ENCODE peak calls at places on chromosomes 13 and 19, in four cellular contexts. A, Y, U and T are unnamed samples.

GRCh38 chr19:47122359-47123335 is 8.0 kb upstream of the SAE1 start:
- DNase-seq in A (no peak), Y (no peak), U (no peak), T (no peak)

GRCh38 chr13:79385694-79386093 is 20.4 kb downstream of the RBM26 start:
- DNase-seq in A (no peak), Y (no peak), U (no peak), T (peak; percentile 92)

GRCh38 chr19:32830231-32831014 is 39.1 kb downstream of the SLC7A9 start:
- DNase-seq in A (no peak), Y (no peak), U (no peak), T (peak; percentile 50)

GRCh38 chr13:75798353-75799245 is 162.5 kb downstream of the LMO7 start:
- DNase-seq in A (no peak), Y (no peak), U (no peak), T (no peak)

GRCh38 chr13:30466841-30467252 is 1.1 kb upstream of the HMGB1 start:
- DNase-seq in A (peak; percentile 48), Y (no peak), U (no peak), T (peak; percentile 61)

GRCh38 chr19:53580871-53581835 is 43.2 kb downstream of the ZNF331 start:
- DNase-seq in A (no peak), Y (no peak), U (no peak), T (no peak)

GRCh38 chr19:46015961-46016425 is 6.9 kb downstream of the PGLYRP1 start:
- DNase-seq in A (peak; percentile 35), Y (peak; percentile 41), U (peak; percentile 59), T (no peak)

GRCh38 chr13:114248011-114248410 is 13.3 kb downstream of the CDC16 start:
- DNase-seq in A (no peak), Y (no peak), U (no peak), T (no peak)

GRCh38 chr13:75416327-75417005 is 65.5 kb downstream of the TBC1D4 start:
- DNase-seq in A (no peak), Y (no peak), U (no peak), T (peak; percentile 68)

GRCh38 chr19:46975918-46976782 is 43.5 kb upstream of the NPAS1 start:
- DNase-seq in A (peak; percentile 73), Y (no peak), U (no peak), T (no peak)

GRCh38 chr13:47875206-47875605 is 125.9 kb downstream of the SUCLA2 start:
- DNase-seq in A (no peak), Y (no peak), U (no peak), T (no peak)

GRCh38 chr13:113078895-113079720 is 26.5 kb upstream of the F7 start:
- DNase-seq in A (no peak), Y (no peak), U (no peak), T (no peak)

GRCh38 chr13:105363747-105364177 is 1171.7 kb downstream of the EFNB2 start:
- DNase-seq in A (peak; percentile 96), Y (no peak), U (no peak), T (no peak)

GRCh38 chr13:113731192-113732175 is 27.5 kb upstream of the TMEM255B start:
- DNase-seq in A (no peak), Y (no peak), U (no peak), T (no peak)

GRCh38 chr19:6890421-6890913 is 3.1 kb downstream of the ADGRE1 start:
- DNase-seq in A (no peak), Y (no peak), U (peak; percentile 74), T (no peak)

GRCh38 chr19:54432144-54432738 is 16.8 kb upstream of the LENG8 start:
- DNase-seq in A (no peak), Y (no peak), U (no peak), T (no peak)

GRCh38 chr13:19769854-19770253 is 12.9 kb downstream of the PSPC1 start:
- DNase-seq in A (no peak), Y (no peak), U (no peak), T (no peak)

GRCh38 chr13:31207630-31208549 is 8.1 kb downstream of the B3GLCT start:
- DNase-seq in A (peak; percentile 36), Y (no peak), U (no peak), T (peak; percentile 24)

GRCh38 chr13:51758691-51759090 is 45.3 kb downstream of the DHRS12 start:
- DNase-seq in A (no peak), Y (no peak), U (no peak), T (no peak)

GRCh38 chr13:72290962-72291681 is 424.1 kb upstream of the DACH1 start:
- DNase-seq in A (no peak), Y (no peak), U (no peak), T (no peak)

GRCh38 chr13:111424134-111424533 is 103.7 kb downstream of the TEX29 start:
- DNase-seq in A (no peak), Y (no peak), U (no peak), T (no peak)

GRCh38 chr19:34494601-34495000 is 13.0 kb downstream of the WTIP start:
- DNase-seq in A (no peak), Y (no peak), U (no peak), T (no peak)

GRCh38 chr19:34500656-34501120 is 19.1 kb downstream of the WTIP start:
- DNase-seq in A (no peak), Y (no peak), U (no peak), T (no peak)

GRCh38 chr19:34495416-34495815 is 13.9 kb downstream of the WTIP start:
- DNase-seq in A (no peak), Y (no peak), U (no peak), T (no peak)

GRCh38 chr19:34499155-34499834 is 17.7 kb downstream of the WTIP start:
- DNase-seq in A (no peak), Y (no peak), U (no peak), T (no peak)

DNA sequence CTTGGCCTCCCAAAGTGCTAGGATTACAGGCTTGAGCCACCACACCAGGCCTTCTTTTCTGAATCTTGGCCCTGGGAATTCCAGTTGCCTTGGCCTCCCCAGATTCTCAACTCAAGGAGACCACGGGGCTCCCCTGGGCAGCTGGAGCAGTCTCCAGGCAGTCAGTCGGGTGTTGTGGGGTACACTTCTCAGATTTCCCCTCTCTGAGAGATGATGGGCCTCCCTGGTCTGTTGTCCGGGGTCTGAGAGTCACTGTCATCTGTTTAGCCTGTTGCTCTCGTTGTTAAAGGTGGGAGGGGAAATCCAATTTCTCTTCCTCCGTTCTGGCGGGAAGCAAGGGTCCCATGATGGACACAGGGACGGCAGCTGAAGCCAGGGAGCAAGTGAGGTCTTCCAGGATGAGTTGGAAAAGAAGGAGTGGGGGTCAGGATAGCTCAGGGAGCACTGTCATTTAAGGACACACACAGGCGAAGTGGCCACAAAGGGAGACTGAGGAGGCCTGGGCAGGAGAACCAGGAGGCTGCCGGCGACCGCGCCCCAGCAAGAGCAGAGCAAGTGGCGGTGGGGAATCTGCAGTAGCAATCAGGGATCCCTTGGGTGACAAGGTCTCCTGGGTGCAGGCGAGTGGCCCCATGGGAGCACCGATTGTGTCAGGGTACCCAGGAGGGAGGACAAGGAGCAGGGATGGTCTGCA is 15.7 kb downstream of the WTIP start:
- DNase-seq in A (no peak), Y (no peak), U (no peak), T (no peak)
- H3K4me3 ChIP-seq in A (no peak overlapping the region), Y (no peak overlapping the region), U (no peak overlapping the region), T (no peak overlapping the region)

DNA sequence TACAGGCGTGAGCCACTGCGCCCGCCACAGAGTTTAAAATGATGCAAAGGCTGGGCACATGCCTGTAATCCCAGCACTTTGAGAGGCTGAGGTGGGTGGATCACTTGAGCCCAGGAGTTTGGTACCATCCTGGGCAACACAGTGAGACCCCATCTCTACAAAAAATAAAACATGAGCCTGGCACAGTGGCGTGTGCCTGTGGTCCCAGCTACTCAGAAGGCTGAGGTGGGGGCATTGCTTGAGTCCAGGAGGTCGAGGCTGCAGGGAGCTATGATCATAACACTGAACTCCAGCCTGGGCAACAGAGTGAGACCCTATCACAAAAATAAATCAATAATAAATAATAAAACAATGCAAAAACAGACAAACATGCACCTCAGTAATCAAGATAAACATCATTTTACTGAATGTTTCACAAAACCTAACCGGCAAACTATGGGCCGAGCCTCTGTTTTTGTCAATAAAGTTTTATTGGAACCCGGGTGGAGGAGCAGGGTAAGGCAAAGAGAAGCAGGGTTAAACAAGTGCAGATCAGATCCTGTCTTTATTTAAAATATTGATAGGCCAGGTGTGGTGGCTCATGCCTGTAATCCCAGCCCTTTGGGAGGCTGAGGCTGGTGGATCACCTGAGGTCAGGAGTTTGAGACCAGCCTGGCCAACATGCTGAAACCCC is 2.0 kb upstream of the PEAK3 start:
- DNase-seq in A (no peak), Y (no peak), U (no peak), T (no peak)
- H3K4me3 ChIP-seq in A (no peak overlapping the region), Y (no peak overlapping the region), U (no peak overlapping the region), T (no peak overlapping the region)

GRCh38 chr13:97460004-97460756 is 26.2 kb downstream of the RAP2A start:
- DNase-seq in A (no peak), Y (no peak), U (no peak), T (peak; percentile 91)
- H3K4me3 ChIP-seq in A (no peak overlapping the region), Y (no peak overlapping the region), U (no peak overlapping the region), T (peak overlapping the region; percentile 36)

GRCh38 chr19:8525401-8525684 is 11.4 kb upstream of the ZNF414 start:
- DNase-seq in A (no peak), Y (no peak), U (no peak), T (no peak)

GRCh38 chr19:8528500-8528899 is 14.5 kb upstream of the ZNF414 start:
- DNase-seq in A (peak; percentile 31), Y (no peak), U (no peak), T (no peak)

GRCh38 chr19:8530061-8530679 is 16.2 kb upstream of the ZNF414 start:
- DNase-seq in A (no peak), Y (no peak), U (no peak), T (no peak)

GRCh38 chr19:8529369-8530006 is 15.5 kb upstream of the ZNF414 start:
- DNase-seq in A (no peak), Y (no peak), U (no peak), T (no peak)

GRCh38 chr19:8526345-8527062 is 12.5 kb upstream of the ZNF414 start:
- DNase-seq in A (peak; percentile 94), Y (no peak), U (no peak), T (peak; percentile 83)
- H3K4me3 ChIP-seq in A (peak overlapping the region; percentile 79), Y (no peak overlapping the region), U (no peak overlapping the region), T (peak overlapping the region; percentile 47)

GRCh38 chr19:3605361-3605760 is 1.3 kb downstream of the TBXA2R start:
- DNase-seq in A (no peak), Y (no peak), U (peak; percentile 52), T (no peak)
- H3K4me3 ChIP-seq in A (no peak overlapping the region), Y (no peak overlapping the region), U (peak overlapping the region; percentile 20), T (no peak overlapping the region)

DNA sequence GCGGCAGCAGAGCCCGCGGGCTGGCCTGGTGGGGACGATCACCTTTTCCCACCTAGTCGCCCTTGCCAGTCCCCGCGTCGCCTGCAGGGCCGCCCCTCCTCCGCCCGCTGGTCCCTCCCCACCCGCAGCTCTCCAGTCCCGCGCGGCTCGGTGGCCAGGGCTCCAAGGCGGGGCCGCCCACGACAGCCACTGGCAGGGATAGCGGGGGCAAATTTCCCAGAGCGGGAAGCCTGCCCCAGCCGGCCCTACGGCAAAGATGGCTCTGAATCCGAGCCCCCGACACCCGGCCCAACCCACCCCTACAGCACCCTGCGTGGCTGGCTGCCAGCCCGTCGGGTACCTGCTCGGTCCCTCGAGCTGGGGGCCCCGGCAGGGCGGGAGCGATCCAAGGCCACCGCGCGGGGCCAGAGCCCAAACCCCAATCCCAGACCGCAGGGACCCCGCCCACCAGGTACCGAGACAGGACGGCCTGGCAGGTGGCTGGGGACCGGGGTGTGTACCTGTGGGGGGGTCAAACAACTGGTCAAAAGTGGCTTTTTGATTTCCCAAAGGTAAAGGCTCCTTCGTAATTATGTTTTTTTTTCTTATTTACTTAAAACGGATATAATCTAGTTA is 6.3 kb upstream of the ZNF98 start:
- DNase-seq in A (no peak), Y (no peak), U (no peak), T (no peak)
- H3K4me3 ChIP-seq in A (no peak overlapping the region), Y (no peak overlapping the region), U (no peak overlapping the region), T (no peak overlapping the region)